ENCODE peak calls at places on chromosome 18, in nine cellular contexts. N, C, D, S, W, L, T, K and P are unnamed samples.

GRCh38 chr18:39602112-39602511 is 2036.5 kb upstream of the CELF4 start:
- DNase-seq in N (no peak), C (no peak), D (no peak), S (no peak), W (no peak), L (no peak), T (no peak), K (no peak), P (no peak)

GRCh38 chr18:50405582-50406271 is 30.9 kb downstream of the SKA1 start:
- DNase-seq in N (no peak), C (peak; percentile 45), D (no peak), S (no peak), W (no peak), L (no peak), T (no peak), K (no peak), P (no peak)

GRCh38 chr18:59540356-59540755 is 156.9 kb downstream of the CCBE1 start:
- DNase-seq in N (no peak), C (no peak), D (no peak), S (no peak), W (no peak), L (no peak), T (no peak), K (no peak), P (no peak)

GRCh38 chr18:57110295-57110694 is 36.6 kb upstream of the BOD1L2 start:
- DNase-seq in N (no peak), C (no peak), D (no peak), S (peak; percentile 1), W (no peak), L (no peak), T (no peak), K (no peak), P (no peak)

GRCh38 chr18:7618821-7619410 is 51.8 kb downstream of the PTPRM start:
- DNase-seq in N (no peak), C (no peak), D (no peak), S (peak; percentile 28), W (no peak), L (no peak), T (no peak), K (no peak), P (no peak)

GRCh38 chr18:54162431-54162830 is 62.0 kb downstream of the MBD2 start:
- DNase-seq in N (no peak), C (no peak), D (no peak), S (peak; percentile 87), W (no peak), L (no peak), T (no peak), K (no peak), P (no peak)

GRCh38 chr18:37445368-37445767 is 120.2 kb downstream of the CELF4 start:
- DNase-seq in N (no peak), C (no peak), D (no peak), S (no peak), W (no peak), L (no peak), T (no peak), K (no peak), P (no peak)

GRCh38 chr18:40110455-40110854 is 1844.6 kb upstream of the PIK3C3 start:
- DNase-seq in N (no peak), C (no peak), D (no peak), S (no peak), W (no peak), L (no peak), T (no peak), K (no peak), P (no peak)

GRCh38 chr18:69383191-69383590 is 17.5 kb upstream of the DOK6 start:
- DNase-seq in N (no peak), C (no peak), D (no peak), S (peak; percentile 66), W (no peak), L (no peak), T (no peak), K (no peak), P (no peak)

DNA sequence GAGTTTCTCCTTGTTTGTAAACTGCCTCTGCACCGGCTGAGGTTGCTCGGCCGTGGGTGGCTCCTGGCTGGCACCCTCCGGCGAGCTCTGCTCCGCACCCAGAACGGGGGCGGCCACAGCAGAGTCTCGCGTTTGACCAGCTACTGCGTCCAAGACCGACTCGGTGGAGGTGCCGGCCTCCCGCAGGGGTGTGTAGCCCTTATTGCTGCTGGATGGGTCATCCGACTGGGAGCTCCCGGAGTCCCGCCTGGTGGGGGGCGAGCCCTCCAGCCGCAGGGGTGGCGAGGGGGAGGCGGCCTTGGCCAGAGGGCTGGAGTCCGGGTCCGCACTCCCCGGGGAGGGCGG is 5.1 kb downstream of the TMEM200C start:
- DNase-seq in N (no peak), C (no peak), D (peak; percentile 49), S (no peak), W (no peak), L (no peak), T (no peak), K (no peak), P (no peak)
- H3K4me1 ChIP-seq in N (no peaks in the 10 kb centered on the region), C (no peaks in the 10 kb centered on the region), D (peaks cover 23% of the 10 kb centered on the region), S (no peaks in the 10 kb centered on the region), W (peaks cover 3% of the 10 kb centered on the region), L (no peaks in the 10 kb centered on the region), T (peaks cover 3% of the 10 kb centered on the region), K (peaks cover 23% of the 10 kb centered on the region), P (no peaks in the 10 kb centered on the region)

DNA sequence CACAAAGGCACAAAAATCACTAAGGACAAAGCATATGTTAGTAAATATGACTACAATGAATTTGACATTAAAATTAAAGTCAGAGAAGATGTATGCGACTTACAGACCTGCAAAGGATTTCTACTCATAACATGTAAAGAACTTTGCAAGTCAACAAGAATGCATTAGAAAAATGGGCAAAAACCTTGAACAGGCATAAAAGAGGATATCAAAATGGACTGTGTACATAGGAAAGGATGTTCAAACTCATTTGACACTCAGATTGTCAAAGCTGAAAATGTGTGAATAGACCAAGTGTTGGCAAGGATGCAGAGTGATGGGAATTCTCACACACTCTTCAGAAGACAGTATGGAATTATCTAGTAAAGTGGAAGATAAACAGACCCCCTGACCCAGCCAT is 94.9 kb downstream of the MYOM1 start:
- DNase-seq in N (no peak), C (no peak), D (no peak), S (no peak), W (no peak), L (no peak), T (no peak), K (no peak), P (no peak)
- H3K36me3 ChIP-seq in N (no peaks in the 10 kb centered on the region), C (no peaks in the 10 kb centered on the region), D (no peaks in the 10 kb centered on the region), S (no peaks in the 10 kb centered on the region), W (no peaks in the 10 kb centered on the region), L (no peaks in the 10 kb centered on the region), T (no peaks in the 10 kb centered on the region), K (peaks cover 19% of the 10 kb centered on the region), P (no peaks in the 10 kb centered on the region)

GRCh38 chr18:44852216-44852615 is 171.5 kb downstream of the SETBP1 start:
- DNase-seq in N (no peak), C (no peak), D (no peak), S (no peak), W (no peak), L (no peak), T (no peak), K (no peak), P (no peak)
- H3K4me1 ChIP-seq in N (no peaks in the 10 kb centered on the region), C (no peaks in the 10 kb centered on the region), D (peaks cover 32% of the 10 kb centered on the region), S (no peaks in the 10 kb centered on the region), W (peaks cover 2% of the 10 kb centered on the region), L (peaks cover 9% of the 10 kb centered on the region), T (no peaks in the 10 kb centered on the region), K (no peaks in the 10 kb centered on the region), P (no peaks in the 10 kb centered on the region)

GRCh38 chr18:25289040-25289631 is 62.8 kb downstream of the ZNF521 start:
- DNase-seq in N (no peak), C (no peak), D (no peak), S (peak; percentile 92), W (no peak), L (no peak), T (no peak), K (no peak), P (no peak)
- H3K36me3 ChIP-seq in N (no peaks in the 10 kb centered on the region), C (no peaks in the 10 kb centered on the region), D (no peaks in the 10 kb centered on the region), S (no peaks in the 10 kb centered on the region), W (no peaks in the 10 kb centered on the region), L (no peaks in the 10 kb centered on the region), T (no peaks in the 10 kb centered on the region), K (no peaks in the 10 kb centered on the region), P (no peaks in the 10 kb centered on the region)

GRCh38 chr18:35713545-35713944 is 132.0 kb downstream of the GALNT1 start:
- DNase-seq in N (no peak), C (no peak), D (no peak), S (peak; percentile 62), W (no peak), L (no peak), T (no peak), K (no peak), P (no peak)
- H3K4me1 ChIP-seq in N (no peaks in the 10 kb centered on the region), C (no peaks in the 10 kb centered on the region), D (no peaks in the 10 kb centered on the region), S (peaks cover 20% of the 10 kb centered on the region), W (no peaks in the 10 kb centered on the region), L (no peaks in the 10 kb centered on the region), T (no peaks in the 10 kb centered on the region), K (no peaks in the 10 kb centered on the region), P (no peaks in the 10 kb centered on the region)

GRCh38 chr18:79713341-79713740 is 33.7 kb downstream of the CTDP1 start:
- DNase-seq in N (no peak), C (no peak), D (no peak), S (no peak), W (no peak), L (no peak), T (no peak), K (no peak), P (no peak)
- H3K36me3 ChIP-seq in N (peaks cover 51% of the 10 kb centered on the region), C (no peaks in the 10 kb centered on the region), D (peaks cover 23% of the 10 kb centered on the region), S (peaks cover 9% of the 10 kb centered on the region), W (peaks cover 8% of the 10 kb centered on the region), L (peaks cover 10% of the 10 kb centered on the region), T (peaks cover 47% of the 10 kb centered on the region), K (peaks cover 100% of the 10 kb centered on the region), P (peaks cover 11% of the 10 kb centered on the region)

DNA sequence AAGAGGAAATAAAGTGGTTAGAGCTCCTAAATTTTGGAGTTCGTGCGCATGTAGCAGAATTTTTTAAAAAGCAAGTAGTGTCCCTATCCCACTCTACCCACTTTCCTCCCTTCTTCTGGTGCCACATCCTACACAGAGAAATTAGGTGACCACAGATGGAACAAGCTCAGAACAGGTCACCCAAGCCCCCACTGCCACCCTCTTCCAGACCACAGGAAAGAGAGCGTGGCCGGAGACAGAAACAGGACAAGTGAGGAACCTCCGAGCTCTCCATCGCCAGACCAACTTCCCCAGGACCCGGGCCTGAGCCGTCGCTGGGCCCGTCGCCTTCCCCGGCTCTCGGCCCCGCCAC is 433 bp downstream of the NPC1 start:
- DNase-seq in N (no peak), C (no peak), D (no peak), S (no peak), W (no peak), L (no peak), T (no peak), K (no peak), P (no peak)
- H3K4me1 ChIP-seq in N (peaks cover 52% of the 10 kb centered on the region), C (no peaks in the 10 kb centered on the region), D (peaks cover 18% of the 10 kb centered on the region), S (peaks cover 38% of the 10 kb centered on the region), W (peaks cover 19% of the 10 kb centered on the region), L (peaks cover 19% of the 10 kb centered on the region), T (peaks cover 11% of the 10 kb centered on the region), K (peaks cover 38% of the 10 kb centered on the region), P (peaks cover 46% of the 10 kb centered on the region)